ENCODE peak calls at places on chromosomes 2 and 18, in seven cellular contexts. V is G401; H is stimulated activated CD8-positive, alpha-beta memory T cell treated with anti-CD3 and anti-CD28 coated beads, Interleukin-15, amount 100 ng/mL, for 24 hours; K is activated naive CD4-positive, alpha-beta T cell treated with anti-CD3 and anti-CD28 coated beads for 36 hours; U is cardiac muscle cell; S is A172; F is left lung. B is an unnamed sample.

GRCh38 chr18:10495936-10496335 is 29.9 kb upstream of the NAPG start:
- DNase-seq in V (no peak), H (no peak), K (no peak), U (peak), S (no peak), F (no peak), B (no peak)

GRCh38 chr2:225512873-225513580 is 113.5 kb downstream of the NYAP2 start:
- DNase-seq in V (no peak), H (no peak), K (no peak), U (peak), S (peak), F (no peak), B (no peak)

GRCh38 chr2:2765839-2766495 is 434.9 kb upstream of the MYT1L start:
- DNase-seq in V (no peak), H (no peak), K (no peak), U (no peak), S (no peak), F (no peak), B (no peak)

GRCh38 chr2:13682878-13683277 is 949.6 kb upstream of the LRATD1 start:
- DNase-seq in V (no peak), H (no peak), K (no peak), U (no peak), S (peak), F (no peak), B (no peak)

GRCh38 chr2:72145658-72146329 is 1.9 kb downstream of the CYP26B1 start:
- DNase-seq in V (no peak), H (no peak), K (no peak), U (peak), S (no peak), F (peak), B (no peak)

GRCh38 chr2:162198239-162198638 is 45.0 kb downstream of the FAP start:
- DNase-seq in V (no peak), H (no peak), K (no peak), U (peak), S (no peak), F (no peak), B (no peak)

GRCh38 chr2:75560768-75561565 is at the start of gene EVA1A:
- DNase-seq in V (no peak), H (no peak), K (peak), U (peak), S (peak), F (peak), B (peak)

GRCh38 chr18:31943895-31944816 is 1.2 kb upstream of the TRAPPC8 start:
- DNase-seq in V (peak), H (no peak), K (no peak), U (no peak), S (no peak), F (no peak), B (no peak)

GRCh38 chr2:111632661-111633060 is 251.3 kb downstream of the ANAPC1 start:
- DNase-seq in V (no peak), H (no peak), K (peak), U (no peak), S (no peak), F (no peak), B (no peak)

GRCh38 chr2:105744091-105744908 is 412 bp upstream of the NCK2 start:
- DNase-seq in V (peak), H (no peak), K (peak), U (peak), S (peak), F (peak), B (peak)

GRCh38 chr18:2547477-2548087 is 23.7 kb downstream of the METTL4 start:
- DNase-seq in V (peak), H (no peak), K (no peak), U (peak), S (peak), F (no peak), B (peak)

GRCh38 chr2:239050252-239050649 is 202.4 kb downstream of the TWIST2 start:
- DNase-seq in V (no peak), H (no peak), K (no peak), U (no peak), S (no peak), F (no peak), B (no peak)

GRCh38 chr18:57107141-57107832 is 39.6 kb upstream of the BOD1L2 start:
- DNase-seq in V (no peak), H (no peak), K (no peak), U (peak), S (peak), F (no peak), B (no peak)

GRCh38 chr2:220198911-220199310 is 571.5 kb downstream of the SLC4A3 start:
- DNase-seq in V (no peak), H (no peak), K (no peak), U (peak), S (no peak), F (no peak), B (no peak)

GRCh38 chr2:79982445-79982844 is 322.1 kb downstream of the LRRTM1 start:
- DNase-seq in V (no peak), H (no peak), K (peak), U (no peak), S (no peak), F (no peak), B (peak)

GRCh38 chr2:68320118-68320641 is 431 bp upstream of the CNRIP1 start:
- DNase-seq in V (peak), H (no peak), K (no peak), U (no peak), S (peak), F (no peak), B (no peak)

GRCh38 chr18:78980777-78981651 is 1.4 kb downstream of the SALL3 start:
- DNase-seq in V (no peak), H (no peak), K (peak), U (peak), S (no peak), F (no peak), B (no peak)

B was measured in HuH-7.